ENCODE peak calls at places on chromosomes 3 and 15, in eight cellular contexts. D, T, X, C, S, H, G and A are unnamed samples.

GRCh38 chr3:183591881-183592521 is 36.5 kb upstream of the KLHL6 start:
- DNase-seq in D (no peak), T (no peak), X (no peak), C (no peak), S (no peak), H (no peak), G (no peak), A (no peak)

GRCh38 chr15:62503451-62503850 is 338.4 kb upstream of the C2CD4B start:
- DNase-seq in D (no peak), T (peak), X (no peak), C (no peak), S (no peak), H (no peak), G (no peak), A (no peak)

GRCh38 chr15:58574612-58575011 is 142.8 kb downstream of the LIPC start:
- DNase-seq in D (no peak), T (no peak), X (no peak), C (no peak), S (no peak), H (no peak), G (no peak), A (no peak)

GRCh38 chr15:82680200-82681102 is 29.2 kb downstream of the AP3B2 start:
- DNase-seq in D (no peak), T (no peak), X (no peak), C (peak), S (peak), H (peak), G (peak), A (no peak)

GRCh38 chr3:31993843-31994242 is 12.3 kb downstream of the ZNF860 start:
- DNase-seq in D (no peak), T (no peak), X (no peak), C (no peak), S (no peak), H (no peak), G (no peak), A (no peak)

GRCh38 chr15:68224546-68225250 is 4.8 kb downstream of the CLN6 start:
- DNase-seq in D (no peak), T (no peak), X (no peak), C (no peak), S (peak), H (no peak), G (no peak), A (no peak)

GRCh38 chr15:57327985-57328471 is 48.3 kb upstream of the CGNL1 start:
- DNase-seq in D (peak), T (no peak), X (peak), C (no peak), S (no peak), H (no peak), G (no peak), A (peak)

GRCh38 chr3:138935864-138936762 is 10.8 kb downstream of the FOXL2 start:
- DNase-seq in D (no peak), T (peak), X (no peak), C (peak), S (no peak), H (peak), G (peak), A (no peak)

GRCh38 chr3:118298133-118298532 is 736.5 kb downstream of the IGSF11 start:
- DNase-seq in D (no peak), T (no peak), X (no peak), C (no peak), S (no peak), H (no peak), G (no peak), A (no peak)

GRCh38 chr3:55242921-55243320 is 244.2 kb downstream of the WNT5A start:
- DNase-seq in D (no peak), T (no peak), X (no peak), C (no peak), S (no peak), H (no peak), G (no peak), A (no peak)

DNA sequence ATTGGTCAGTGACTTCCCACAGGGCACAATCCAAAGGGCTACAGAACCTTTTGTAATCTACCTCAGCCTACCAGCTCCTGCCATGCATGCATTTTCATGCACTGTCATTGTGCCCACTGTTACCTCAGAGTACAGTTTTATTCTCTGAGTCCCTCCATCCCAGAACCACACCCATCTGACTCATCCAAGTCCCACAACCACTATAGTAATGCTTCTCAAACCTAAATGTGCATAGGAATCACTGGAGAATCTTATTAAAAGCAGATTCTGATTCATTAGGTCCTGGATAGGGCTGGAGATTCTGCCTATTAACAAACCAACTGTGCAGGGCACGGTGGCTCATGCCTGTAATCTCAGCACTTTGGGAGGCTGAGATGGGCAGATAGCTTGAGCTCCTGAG is 3.7 kb upstream of the B3GALNT1 start:
- DNase-seq in D (no peak), T (no peak), X (peak), C (peak), S (no peak), H (no peak), G (no peak), A (no peak)
- H3K4me3 ChIP-seq in D (no peak), T (no peak), X (no peak), C (no peak), S (no peak), H (no peak), G (no peak), A (no peak)

GRCh38 chr3:134409041-134409440 is 34.8 kb upstream of the AMOTL2 start:
- DNase-seq in D (no peak), T (no peak), X (no peak), C (no peak), S (no peak), H (no peak), G (no peak), A (no peak)

GRCh38 chr3:134404366-134404885 is 30.2 kb upstream of the AMOTL2 start:
- DNase-seq in D (no peak), T (no peak), X (no peak), C (no peak), S (no peak), H (no peak), G (no peak), A (no peak)

GRCh38 chr3:134407247-134407640 is 33.0 kb upstream of the AMOTL2 start:
- DNase-seq in D (no peak), T (no peak), X (no peak), C (no peak), S (no peak), H (no peak), G (no peak), A (no peak)

DNA sequence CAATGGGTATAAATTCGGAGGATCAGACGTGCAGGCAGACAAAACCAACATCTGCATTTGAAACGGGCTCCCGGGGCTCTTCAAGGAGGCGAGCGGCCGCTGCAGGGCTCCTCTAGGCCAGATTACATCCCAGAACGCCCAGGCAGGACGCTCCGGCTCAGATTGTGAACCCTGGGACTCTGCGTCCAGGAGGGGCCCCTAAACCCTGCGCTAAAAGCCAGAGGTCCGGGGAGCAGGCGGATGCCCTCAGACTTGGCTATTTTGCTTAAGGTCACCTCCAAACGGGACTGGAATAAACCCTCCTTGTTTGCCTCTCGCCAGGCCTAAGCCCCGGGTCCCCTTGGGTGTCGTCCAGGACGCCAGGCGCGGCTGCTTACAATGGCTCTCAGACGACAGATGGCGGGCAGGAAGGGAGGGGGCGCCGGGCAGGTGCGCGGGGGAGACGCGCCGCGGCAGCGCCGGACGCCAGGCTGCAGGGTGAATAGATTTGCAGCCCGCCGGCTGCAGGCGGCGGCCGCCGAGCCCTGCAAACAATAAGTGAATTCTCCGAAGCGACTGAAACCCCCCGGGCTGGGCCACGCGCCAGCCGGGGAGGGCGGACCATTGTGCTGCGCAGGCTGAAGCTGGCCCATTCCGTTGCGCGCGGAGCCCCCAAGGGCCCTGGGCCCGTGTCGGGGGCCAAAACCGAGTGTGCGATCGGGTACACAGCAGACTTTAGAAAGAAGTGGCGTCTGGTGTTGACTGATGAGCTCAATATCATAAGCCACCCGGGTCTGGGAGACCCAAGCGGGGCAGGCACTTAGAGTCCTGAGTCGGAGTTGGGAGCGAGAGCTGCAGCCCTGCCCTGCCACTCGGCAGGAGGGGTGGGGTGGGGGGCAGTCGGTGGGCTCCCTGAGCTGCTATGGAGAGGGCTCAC is 32.3 kb upstream of the AMOTL2 start:
- DNase-seq in D (no peak), T (peak), X (no peak), C (no peak), S (no peak), H (no peak), G (peak), A (no peak)
- H3K4me3 ChIP-seq in D (peak), T (peak), X (peak), C (peak), S (no peak), H (no peak), G (no peak), A (peak)

GRCh38 chr3:188513662-188514328 is 359.8 kb downstream of the LPP start:
- DNase-seq in D (no peak), T (no peak), X (no peak), C (no peak), S (no peak), H (no peak), G (no peak), A (no peak)

GRCh38 chr3:188510366-188510765 is 356.4 kb downstream of the LPP start:
- DNase-seq in D (peak), T (no peak), X (no peak), C (peak), S (peak), H (no peak), G (no peak), A (peak)

GRCh38 chr3:188507244-188507720 is 353.3 kb downstream of the LPP start:
- DNase-seq in D (peak), T (no peak), X (peak), C (peak), S (no peak), H (no peak), G (no peak), A (peak)

GRCh38 chr3:188508454-188508853 is 354.5 kb downstream of the LPP start:
- DNase-seq in D (no peak), T (no peak), X (no peak), C (no peak), S (no peak), H (no peak), G (no peak), A (no peak)

GRCh38 chr3:188509316-188509715 is 355.4 kb downstream of the LPP start:
- DNase-seq in D (no peak), T (no peak), X (no peak), C (no peak), S (no peak), H (no peak), G (no peak), A (no peak)
- H3K4me3 ChIP-seq in D (no peak), T (no peak), X (no peak), C (no peak), S (no peak), H (no peak), G (no peak), A (no peak)

GRCh38 chr3:42701371-42702065 is 1.1 kb downstream of the HHATL start:
- DNase-seq in D (no peak), T (peak), X (no peak), C (no peak), S (peak), H (peak), G (peak), A (no peak)
- H3K4me3 ChIP-seq in D (no peak), T (peak), X (no peak), C (no peak), S (no peak), H (no peak), G (no peak), A (no peak)

GRCh38 chr3:48989796-48990635 is at the start of gene P4HTM:
- DNase-seq in D (peak), T (peak), X (peak), C (peak), S (peak), H (peak), G (peak), A (peak)

GRCh38 chr3:48990636-48991421 is 788 bp downstream of the P4HTM start:
- DNase-seq in D (no peak), T (no peak), X (no peak), C (no peak), S (no peak), H (peak), G (no peak), A (no peak)

GRCh38 chr3:48989126-48989795 is 780 bp upstream of the P4HTM start:
- DNase-seq in D (no peak), T (no peak), X (no peak), C (no peak), S (no peak), H (no peak), G (no peak), A (no peak)

GRCh38 chr3:48993834-48994233 is 3.8 kb downstream of the P4HTM start:
- DNase-seq in D (no peak), T (no peak), X (no peak), C (no peak), S (no peak), H (no peak), G (no peak), A (no peak)

GRCh38 chr3:48991851-48992545 is 2.0 kb downstream of the P4HTM start:
- DNase-seq in D (no peak), T (no peak), X (no peak), C (peak), S (no peak), H (no peak), G (no peak), A (no peak)
- H3K4me3 ChIP-seq in D (peak), T (no peak), X (peak), C (no peak), S (no peak), H (no peak), G (no peak), A (peak)

GRCh38 chr15:40354408-40355171 is 3.4 kb upstream of the DISP2 start:
- DNase-seq in D (no peak), T (no peak), X (no peak), C (no peak), S (no peak), H (no peak), G (no peak), A (peak)

GRCh38 chr15:40355976-40356585 is 1.9 kb upstream of the DISP2 start:
- DNase-seq in D (no peak), T (no peak), X (no peak), C (no peak), S (no peak), H (no peak), G (no peak), A (no peak)

GRCh38 chr15:40357723-40358491 is at the start of gene DISP2:
- DNase-seq in D (no peak), T (peak), X (no peak), C (peak), S (peak), H (peak), G (peak), A (no peak)

GRCh38 chr15:40358492-40359353 is 704 bp downstream of the DISP2 start:
- DNase-seq in D (no peak), T (no peak), X (no peak), C (no peak), S (peak), H (peak), G (no peak), A (no peak)

DNA sequence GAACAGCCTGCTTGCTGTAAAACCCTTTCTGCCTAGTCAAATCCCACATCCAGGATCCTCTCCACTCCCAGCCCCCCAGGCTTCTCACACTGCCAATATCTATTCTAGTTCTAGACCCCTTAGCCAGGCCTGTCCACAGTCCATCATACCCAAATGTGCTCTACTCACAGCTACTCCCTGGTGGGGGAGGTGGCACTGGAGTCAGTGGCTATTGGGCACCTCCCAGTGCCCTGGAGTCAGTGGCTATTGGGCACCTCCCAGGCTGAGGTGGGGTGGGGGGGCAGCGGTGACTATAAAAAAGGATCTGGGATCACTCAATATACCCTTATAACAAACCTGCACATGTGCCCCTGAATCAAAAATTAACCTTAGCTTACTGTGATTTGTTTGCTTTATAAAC is 773 bp upstream of the DISP2 start:
- DNase-seq in D (no peak), T (no peak), X (no peak), C (no peak), S (no peak), H (no peak), G (no peak), A (no peak)
- H3K4me3 ChIP-seq in D (no peak), T (peak), X (no peak), C (no peak), S (no peak), H (no peak), G (no peak), A (peak)

GRCh38 chr15:75815811-75816719 is 27.2 kb upstream of the UBE2Q2 start:
- DNase-seq in D (no peak), T (no peak), X (no peak), C (no peak), S (no peak), H (no peak), G (no peak), A (no peak)
- H3K4me3 ChIP-seq in D (no peak), T (no peak), X (no peak), C (no peak), S (no peak), H (no peak), G (no peak), A (no peak)

DNA sequence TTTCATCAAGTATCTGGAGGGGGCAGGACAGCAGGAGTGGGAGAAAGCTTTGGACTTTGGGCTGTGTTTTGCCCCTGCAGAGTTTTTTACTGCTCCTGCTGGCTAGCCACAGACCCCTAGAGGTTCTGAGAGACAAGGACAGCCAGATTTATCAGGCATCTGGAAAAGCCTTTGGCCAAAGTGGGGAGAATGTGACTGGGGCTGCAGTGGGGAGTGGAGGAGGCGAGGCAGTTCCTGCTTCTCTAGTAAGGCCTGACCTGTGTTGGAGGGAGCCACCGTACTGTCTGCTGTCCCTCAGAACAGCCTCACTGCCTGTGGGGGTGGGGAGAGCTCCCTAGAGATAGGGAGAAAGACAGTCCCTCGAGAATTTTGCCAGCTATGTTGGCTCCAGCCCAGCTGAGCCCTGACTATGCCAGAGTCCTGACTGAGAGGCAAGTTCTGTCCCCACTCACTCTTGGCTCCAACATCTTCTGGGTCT is 2.2 kb downstream of the ALPK3 start:
- DNase-seq in D (no peak), T (peak), X (no peak), C (no peak), S (peak), H (no peak), G (no peak), A (no peak)
- H3K4me3 ChIP-seq in D (no peak), T (peak), X (no peak), C (no peak), S (no peak), H (no peak), G (no peak), A (no peak)